ENCODE peak calls at places on chromosomes 6 and 20, in nine cellular contexts. C, B, K, R, N, Q, P, G and O are unnamed samples.

GRCh38 chr6:78243519-78243918 is 590.7 kb downstream of the MEI4 start:
- DNase-seq in C (no peak), B (no peak), K (no peak), R (no peak), N (peak), Q (peak), P (peak), G (no peak), O (no peak)

GRCh38 chr6:170184324-170184723 is 106.6 kb downstream of the DLL1 start:
- DNase-seq in C (no peak), B (no peak), K (no peak), R (no peak), N (no peak), Q (no peak), P (no peak), G (no peak), O (no peak)

GRCh38 chr6:1394591-1395463 is 5.5 kb downstream of the FOXF2 start:
- DNase-seq in C (peak), B (no peak), K (no peak), R (no peak), N (no peak), Q (no peak), P (no peak), G (no peak), O (no peak)

GRCh38 chr6:45965787-45966186 is 49.9 kb downstream of the CLIC5 start:
- DNase-seq in C (no peak), B (no peak), K (no peak), R (no peak), N (peak), Q (peak), P (peak), G (no peak), O (no peak)

GRCh38 chr20:23103284-23104018 is 17.3 kb upstream of the CD93 start:
- DNase-seq in C (no peak), B (no peak), K (peak), R (no peak), N (peak), Q (peak), P (peak), G (no peak), O (no peak)

GRCh38 chr6:28105286-28105685 is 19.1 kb upstream of the ZSCAN16 start:
- DNase-seq in C (no peak), B (no peak), K (no peak), R (no peak), N (no peak), Q (peak), P (peak), G (no peak), O (no peak)

GRCh38 chr20:18743665-18744440 is 69.7 kb upstream of the SCP2D1 start:
- DNase-seq in C (no peak), B (no peak), K (no peak), R (no peak), N (no peak), Q (peak), P (peak), G (peak), O (no peak)

GRCh38 chr20:16203091-16203490 is 370.2 kb downstream of the KIF16B start:
- DNase-seq in C (no peak), B (no peak), K (no peak), R (no peak), N (no peak), Q (no peak), P (no peak), G (no peak), O (no peak)

GRCh38 chr20:39108746-39109145 is 146.6 kb downstream of the DHX35 start:
- DNase-seq in C (no peak), B (no peak), K (no peak), R (no peak), N (peak), Q (peak), P (peak), G (no peak), O (no peak)

GRCh38 chr6:82283771-82284420 is 36.4 kb upstream of the IBTK start:
- DNase-seq in C (no peak), B (no peak), K (no peak), R (no peak), N (peak), Q (no peak), P (no peak), G (no peak), O (no peak)

GRCh38 chr6:5840742-5841141 is 166.0 kb downstream of the NRN1 start:
- DNase-seq in C (no peak), B (no peak), K (no peak), R (no peak), N (no peak), Q (no peak), P (no peak), G (no peak), O (no peak)

GRCh38 chr6:88276331-88276730 is 110.2 kb upstream of the CNR1 start:
- DNase-seq in C (no peak), B (no peak), K (no peak), R (no peak), N (no peak), Q (no peak), P (no peak), G (no peak), O (no peak)

GRCh38 chr20:21395666-21396044 is 1.7 kb downstream of the NKX2-4 start:
- DNase-seq in C (peak), B (no peak), K (no peak), R (no peak), N (no peak), Q (no peak), P (no peak), G (no peak), O (no peak)

GRCh38 chr20:36262440-36262839 is 26.2 kb downstream of the AAR2 start:
- DNase-seq in C (no peak), B (no peak), K (no peak), R (no peak), N (no peak), Q (no peak), P (no peak), G (no peak), O (no peak)

GRCh38 chr20:62956387-62957135 is 4.1 kb downstream of the SLC17A9 start:
- DNase-seq in C (no peak), B (no peak), K (no peak), R (no peak), N (no peak), Q (no peak), P (no peak), G (no peak), O (no peak)

GRCh38 chr20:4026093-4026601 is 10.8 kb upstream of the RNF24 start:
- DNase-seq in C (no peak), B (no peak), K (no peak), R (no peak), N (peak), Q (peak), P (peak), G (peak), O (peak)

GRCh38 chr6:47631248-47632196 is 66.9 kb upstream of the ADGRF4 start:
- DNase-seq in C (no peak), B (no peak), K (no peak), R (peak), N (peak), Q (peak), P (peak), G (no peak), O (no peak)

GRCh38 chr6:20400476-20401402 is 940 bp upstream of the E2F3 start:
- DNase-seq in C (peak), B (peak), K (no peak), R (peak), N (peak), Q (peak), P (peak), G (peak), O (no peak)
- TF ChIP-seq CTCF in C (no peak), B (peak), K (peak), R (peak), N (peak), Q (peak), P (no peak), G (peak), O (peak)

DNA sequence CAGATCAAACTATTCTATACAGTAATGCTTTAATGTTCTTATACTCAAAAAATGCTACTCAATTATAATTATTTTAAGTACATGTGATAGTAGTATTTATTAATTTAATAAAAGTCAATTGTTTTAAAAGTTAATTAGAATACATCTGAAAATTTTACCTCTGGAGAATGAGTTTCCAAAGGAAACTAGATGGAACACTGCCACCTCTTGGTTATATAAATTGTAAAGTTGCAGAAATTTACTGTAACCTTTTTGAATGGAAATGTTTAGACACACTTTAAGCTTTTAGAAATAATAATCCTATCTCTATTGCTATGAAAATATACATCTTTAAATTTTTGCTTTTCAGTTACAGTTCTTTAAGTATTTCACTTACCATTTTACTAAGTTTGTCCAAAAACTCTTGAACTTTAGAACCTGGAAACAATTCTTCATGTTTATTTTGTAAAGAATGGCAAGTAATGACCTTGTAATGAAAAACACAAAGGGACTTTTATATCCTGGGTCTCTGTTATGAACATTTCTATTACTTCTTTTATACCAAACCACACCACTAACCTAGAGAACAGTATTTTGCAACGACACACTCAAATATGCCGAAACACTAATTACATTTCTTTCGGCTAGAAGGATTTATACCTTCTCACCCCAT is 10.9 kb upstream of the BMP5 start:
- DNase-seq in C (no peak), B (no peak), K (no peak), R (peak), N (peak), Q (peak), P (peak), G (no peak), O (no peak)
- TF ChIP-seq CTCF in C (no peak), B (peak), K (peak), R (peak), N (peak), Q (peak), P (peak), G (no peak), O (peak)

GRCh38 chr6:165098165-165098564 is 211.2 kb downstream of the C6orf118 start:
- DNase-seq in C (no peak), B (no peak), K (no peak), R (no peak), N (peak), Q (no peak), P (peak), G (no peak), O (no peak)
- TF ChIP-seq CTCF in C (no peak), B (no peak), K (peak), R (peak), N (peak), Q (peak), P (peak), G (no peak), O (no peak)

DNA sequence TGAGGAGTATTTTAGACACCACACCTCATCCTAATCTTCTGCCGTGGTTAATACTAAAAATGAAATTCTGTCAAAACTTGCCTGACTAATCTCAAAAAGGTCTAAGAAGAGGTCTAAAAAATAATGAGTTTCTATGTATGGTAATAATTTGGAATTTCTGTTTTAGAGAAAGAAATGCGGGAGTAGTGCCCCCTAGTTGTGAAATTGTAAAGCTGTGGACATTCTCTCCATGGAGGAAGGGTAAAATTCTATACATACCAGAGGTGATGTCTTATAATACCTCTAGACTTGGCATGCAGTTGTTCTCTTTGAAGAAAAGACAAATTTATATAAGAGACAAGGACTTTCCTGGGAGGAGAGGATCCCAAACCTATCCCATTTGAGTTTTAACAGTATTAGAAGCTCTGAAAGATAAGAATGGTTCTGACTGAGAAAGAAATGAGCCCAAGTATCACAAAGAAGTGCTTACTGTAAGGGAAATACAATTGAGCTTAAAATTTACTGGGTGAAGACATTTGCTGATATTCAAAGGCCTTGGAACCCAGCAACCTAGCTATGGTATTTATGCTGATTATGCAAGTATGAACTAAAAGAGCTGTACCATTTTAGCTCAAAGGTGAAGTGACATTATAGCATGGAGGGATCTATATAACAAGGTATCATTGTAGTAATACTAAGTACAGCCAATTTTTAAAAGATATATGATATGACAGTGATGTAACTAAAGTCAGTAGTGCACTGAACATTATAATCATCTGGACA is 5.1 kb upstream of the EPHA7 start:
- DNase-seq in C (no peak), B (no peak), K (no peak), R (no peak), N (peak), Q (no peak), P (peak), G (no peak), O (no peak)
- TF ChIP-seq CTCF in C (peak), B (peak), K (peak), R (peak), N (peak), Q (peak), P (peak), G (no peak), O (peak)

DNA sequence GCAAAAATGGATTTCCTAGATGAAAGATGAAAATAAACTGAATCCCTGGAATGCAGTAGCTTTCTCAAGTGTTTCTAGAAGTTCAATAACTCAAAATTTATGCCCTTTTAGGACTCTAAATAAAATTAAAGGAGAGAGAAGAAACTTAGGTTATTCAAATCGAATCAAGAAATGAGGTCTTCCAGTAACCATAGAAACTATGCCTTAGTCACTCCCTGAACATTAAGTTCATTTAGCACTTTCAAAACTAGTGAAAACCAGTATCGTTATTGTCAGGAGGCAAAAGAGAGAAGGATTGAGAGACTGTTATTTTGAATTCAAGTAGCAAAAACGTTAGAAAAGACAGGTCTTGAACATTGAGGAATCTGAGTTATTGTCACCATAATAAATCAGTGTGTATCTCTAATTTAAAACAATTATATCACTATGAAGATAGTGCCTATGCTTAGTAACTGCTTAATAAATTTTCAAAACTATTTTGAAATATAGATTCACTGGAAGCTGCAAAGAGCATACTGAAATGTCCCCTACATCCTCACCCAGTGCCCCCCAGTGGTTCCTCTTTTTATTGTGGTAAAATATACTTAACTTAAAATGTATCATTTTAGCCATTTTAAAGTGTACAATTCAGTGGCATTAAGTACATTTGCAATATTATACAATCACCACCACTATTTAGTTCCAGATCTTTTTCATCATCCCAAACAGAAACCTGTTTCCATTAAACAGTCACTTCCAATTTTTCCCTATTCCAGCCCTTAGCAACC is 4.6 kb downstream of the RPP21 start:
- DNase-seq in C (no peak), B (no peak), K (no peak), R (no peak), N (no peak), Q (no peak), P (no peak), G (no peak), O (no peak)
- TF ChIP-seq CTCF in C (no peak), B (no peak), K (peak), R (peak), N (no peak), Q (peak), P (no peak), G (no peak), O (no peak)

DNA sequence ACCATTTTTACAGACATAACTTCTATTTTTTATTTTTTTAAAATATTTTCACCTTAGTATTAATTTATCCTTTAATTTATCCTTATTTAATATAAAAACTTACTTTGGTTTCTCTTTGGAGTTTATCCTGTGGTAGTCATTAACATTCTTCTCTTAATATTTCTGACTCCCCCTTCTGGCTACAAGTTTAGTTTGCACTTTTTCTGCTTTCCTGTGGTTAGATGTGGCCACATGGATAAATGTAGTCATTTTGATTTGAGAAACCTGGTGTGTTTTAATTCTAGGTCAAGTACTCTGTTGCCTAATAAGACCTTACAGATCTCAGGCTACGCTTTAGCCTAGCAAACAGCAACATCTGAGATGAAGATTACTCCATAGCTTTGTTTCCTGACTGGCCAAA is 1187.5 kb downstream of the HACE1 start:
- DNase-seq in C (no peak), B (no peak), K (no peak), R (peak), N (no peak), Q (peak), P (peak), G (no peak), O (no peak)
- TF ChIP-seq CTCF in C (no peak), B (no peak), K (peak), R (peak), N (peak), Q (no peak), P (no peak), G (no peak), O (no peak)

GRCh38 chr6:99588618-99589289 is 17.9 kb upstream of the PRDM13 start:
- DNase-seq in C (peak), B (peak), K (no peak), R (no peak), N (peak), Q (peak), P (peak), G (no peak), O (peak)
- TF ChIP-seq CTCF in C (peak), B (peak), K (peak), R (no peak), N (peak), Q (no peak), P (peak), G (no peak), O (peak)

GRCh38 chr6:90860822-90861601 is 274.1 kb upstream of the MAP3K7 start:
- DNase-seq in C (no peak), B (no peak), K (no peak), R (no peak), N (no peak), Q (peak), P (peak), G (no peak), O (no peak)
- TF ChIP-seq CTCF in C (no peak), B (no peak), K (peak), R (no peak), N (no peak), Q (no peak), P (peak), G (no peak), O (peak)

DNA sequence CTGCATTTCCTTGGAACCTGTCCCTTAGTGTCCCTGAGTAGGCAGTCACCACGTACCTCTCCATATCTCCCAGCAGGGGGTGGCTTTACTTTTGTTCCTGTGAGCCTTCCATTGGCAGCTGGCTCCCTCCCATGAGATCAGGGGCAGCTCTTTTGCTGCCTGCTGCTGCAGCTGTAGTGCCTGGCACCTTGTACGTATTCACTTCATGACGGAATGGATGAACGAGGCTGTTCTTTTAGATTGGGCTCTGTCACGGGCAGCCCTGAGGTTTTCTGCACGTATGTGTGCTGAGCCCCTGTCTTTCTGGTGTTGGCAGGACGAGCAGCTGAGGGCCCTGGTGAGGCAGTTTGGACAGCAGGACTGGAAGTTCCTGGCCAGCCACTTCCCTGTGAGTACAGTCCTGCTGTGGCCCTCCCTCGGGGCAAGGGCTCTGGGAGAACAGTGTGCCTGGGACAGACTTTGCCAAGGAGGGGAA is 14.6 kb downstream of the MYBL2 start:
- DNase-seq in C (no peak), B (peak), K (no peak), R (no peak), N (no peak), Q (no peak), P (no peak), G (no peak), O (no peak)
- TF ChIP-seq CTCF in C (no peak), B (peak), K (peak), R (peak), N (no peak), Q (peak), P (no peak), G (no peak), O (no peak)

GRCh38 chr6:137878810-137879285 is 11.8 kb downstream of the TNFAIP3 start:
- DNase-seq in C (peak), B (peak), K (no peak), R (no peak), N (no peak), Q (no peak), P (no peak), G (no peak), O (no peak)
- TF ChIP-seq CTCF in C (peak), B (peak), K (no peak), R (no peak), N (peak), Q (no peak), P (peak), G (no peak), O (no peak)